ENCODE peak calls at places on chromosomes 7 and 10, in four cellular contexts. L, O, Z and C are unnamed samples.

GRCh38 chr10:31820794-31821369 is 107.7 kb downstream of the ARHGAP12 start:
- DNase-seq in Z (no peak), O (no peak), L (no peak), C (no peak)

GRCh38 chr10:63666836-63667383 is 145.7 kb downstream of the REEP3 start:
- DNase-seq in L (no peak), Z (no peak), O (peak), C (no peak)

GRCh38 chr7:4931932-4932331 is 27.1 kb downstream of the MMD2 start:
- DNase-seq in Z (no peak), L (peak), O (no peak), C (no peak)

GRCh38 chr7:158991824-158992621 is 135.7 kb downstream of the DYNC2I1 start:
- DNase-seq in L (no peak), O (no peak), Z (no peak), C (no peak)

GRCh38 chr7:47951374-47951773 is 3.1 kb upstream of the PKD1L1 start:
- DNase-seq in L (peak), Z (no peak), O (no peak), C (no peak)

GRCh38 chr10:62903828-62904227 is 87.7 kb upstream of the EGR2 start:
- DNase-seq in Z (no peak), O (no peak), L (no peak), C (no peak)

GRCh38 chr7:93196331-93196730 is 29.9 kb downstream of the HEPACAM2 start:
- DNase-seq in Z (no peak), L (no peak), O (no peak), C (no peak)

GRCh38 chr7:5382281-5383041 is 41.2 kb downstream of the TNRC18 start:
- DNase-seq in Z (peak), L (no peak), O (no peak), C (peak)

GRCh38 chr7:2527505-2528464 is 8.2 kb downstream of the LFNG start:
- DNase-seq in O (no peak), L (peak), Z (peak), C (no peak)

GRCh38 chr7:47444376-47445098 is 137.4 kb downstream of the TNS3 start:
- DNase-seq in L (peak), Z (no peak), O (no peak), C (no peak)

GRCh38 chr7:133742709-133743538 is 384.2 kb upstream of the LRGUK start:
- DNase-seq in L (no peak), Z (no peak), O (no peak), C (peak)

DNA sequence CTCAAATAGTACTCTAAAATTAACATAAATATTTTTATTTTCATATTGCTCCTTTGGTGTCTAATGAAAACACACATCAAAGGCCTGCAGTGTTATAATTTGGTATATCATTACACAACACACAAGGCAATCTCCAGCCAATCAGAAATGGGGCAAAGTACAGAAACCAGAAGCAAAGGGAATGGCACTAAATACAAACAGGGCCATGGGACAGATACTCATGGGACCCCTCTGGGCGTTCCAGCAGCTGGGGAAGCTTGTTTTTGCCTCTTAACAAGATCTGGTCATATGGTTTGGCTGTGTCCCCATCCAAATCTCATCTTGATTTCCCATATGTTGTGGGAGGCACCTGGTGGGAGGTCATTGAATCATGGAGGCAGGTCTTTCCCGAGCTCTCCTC is 551.8 kb upstream of the NRP1 start:
- DNase-seq in O (no peak), L (no peak), Z (no peak), C (no peak)
- TF ChIP-seq BHLHE40 in O (no peak), L (no peak), Z (no peak), C (no peak)

GRCh38 chr7:22194633-22195273 is 162.2 kb downstream of the RAPGEF5 start:
- DNase-seq in L (no peak), Z (no peak), O (no peak), C (no peak)
- TF ChIP-seq FOXK2 in L (no peak), Z (no peak), O (no peak), C (no peak)

GRCh38 chr7:22895491-22895890 is 72.8 kb upstream of the TOMM7 start:
- DNase-seq in L (no peak), O (no peak), Z (no peak), C (no peak)

GRCh38 chr7:22896917-22897316 is 74.3 kb upstream of the TOMM7 start:
- DNase-seq in L (peak), Z (no peak), O (no peak), C (no peak)

GRCh38 chr7:22894585-22894984 is 71.9 kb upstream of the TOMM7 start:
- DNase-seq in Z (no peak), L (no peak), O (no peak), C (no peak)

GRCh38 chr7:22900784-22901183 is 78.1 kb upstream of the TOMM7 start:
- DNase-seq in L (no peak), O (no peak), Z (no peak), C (no peak)

GRCh38 chr7:22900101-22900500 is 77.5 kb upstream of the TOMM7 start:
- DNase-seq in O (no peak), Z (no peak), L (peak), C (no peak)
- TF ChIP-seq BHLHE40 in O (no peak), Z (no peak), L (no peak), C (no peak)

GRCh38 chr10:83078645-83079044 is 1060.7 kb upstream of the GHITM start:
- DNase-seq in O (no peak), Z (no peak), L (no peak), C (no peak)
- TF ChIP-seq FOXK2 in O (no peak), Z (no peak), L (no peak), C (no peak)

DNA sequence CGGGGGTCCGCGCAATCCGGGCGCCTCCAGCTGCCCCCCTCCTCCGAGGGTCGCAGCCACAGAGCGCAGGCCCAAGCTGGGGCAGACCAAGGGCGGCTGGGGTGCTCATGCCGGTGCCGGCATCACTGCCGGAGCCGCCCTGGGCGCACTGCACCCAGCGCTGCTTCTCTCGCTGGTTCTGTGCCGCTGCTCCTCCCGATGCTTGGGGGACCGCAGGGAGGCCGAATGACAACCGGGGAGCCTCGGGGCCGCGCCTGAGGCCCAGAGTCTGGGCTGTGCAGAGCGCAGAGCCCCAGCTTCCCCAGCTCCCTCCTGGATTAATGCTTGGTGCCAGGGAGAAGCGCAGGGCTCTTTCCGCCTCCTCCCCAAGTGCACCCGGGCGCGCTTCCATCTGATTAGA is 19.7 kb upstream of the PTF1A start:
- DNase-seq in O (no peak), L (no peak), Z (no peak), C (no peak)
- TF ChIP-seq BHLHE40 in O (no peak), L (no peak), Z (no peak), C (no peak)